ENCODE peak calls at places on chromosomes 11 and 22, in nine cellular contexts. M is GM13976; Y is activated CD4-positive, alpha-beta T cell treated with anti-CD3 and anti-CD28 coated beads, Interleukin-2, amount 10 ng/mL, durations not matched to agents 7 days and 5 days; H is IMR-90; P is fibroblast of the conjunctiva; O is neural crest cell; D is stimulated activated CD4-positive, alpha-beta T cell treated with anti-CD3 and anti-CD28 coated beads, Interleukin-15, amount 100 ng/mL, for 1 hour; F is NCI-H2081; S is activated naive CD4-positive, alpha-beta T cell. Q is an unnamed sample.
A peak's percentile ranks its signal among the peaks of the same experiment; 100 is the strongest.

GRCh38 chr22:50010676-50011446 is 1.7 kb downstream of the IL17REL start:
- DNase-seq in F (no peak), H (no peak), D (peak; percentile 29), M (peak; percentile 89), P (no peak), Y (no peak), S (no peak), O (no peak), Q (peak; percentile 6)

GRCh38 chr22:31958625-31959239 is 14.4 kb downstream of the YWHAH start:
- DNase-seq in Y (no peak), O (no peak), S (no peak), D (no peak), F (no peak), P (no peak), M (no peak), H (no peak), Q (no peak)

GRCh38 chr22:25623310-25623734 is 58.8 kb downstream of the GRK3 start:
- DNase-seq in S (no peak), F (no peak), P (no peak), M (peak; percentile 49), Y (no peak), D (no peak), H (no peak), O (no peak), Q (no peak)

GRCh38 chr11:78195917-78196545 is 7.3 kb downstream of the USP35 start:
- DNase-seq in F (no peak), S (no peak), O (no peak), Y (no peak), M (no peak), P (no peak), D (no peak), H (no peak), Q (no peak)

GRCh38 chr11:77058900-77059299 is 7.9 kb upstream of the CAPN5 start:
- DNase-seq in Y (no peak), P (no peak), F (no peak), H (no peak), S (no peak), O (no peak), M (no peak), D (no peak), Q (no peak)

GRCh38 chr11:44943118-44943517 is 7.6 kb downstream of the TP53I11 start:
- DNase-seq in O (no peak), M (no peak), S (no peak), H (no peak), F (peak; percentile 38), P (no peak), Y (no peak), D (no peak), Q (no peak)

GRCh38 chr11:78418584-78419211 is 1.1 kb upstream of the GAB2 start:
- DNase-seq in S (no peak), D (no peak), O (no peak), F (no peak), M (no peak), P (no peak), Y (no peak), H (peak; percentile 27), Q (no peak)

GRCh38 chr22:17792289-17792688 is 18.0 kb upstream of the BID start:
- DNase-seq in S (no peak), P (no peak), D (no peak), M (peak; percentile 64), O (no peak), H (no peak), Y (no peak), F (no peak), Q (no peak)

GRCh38 chr11:83044958-83045712 is 26.6 kb downstream of the RAB30 start:
- DNase-seq in F (no peak), Y (no peak), M (peak; percentile 41), P (no peak), H (peak; percentile 92), O (no peak), S (no peak), D (no peak), Q (no peak)

GRCh38 chr11:72553748-72554147 is 119.4 kb upstream of the CLPB start:
- DNase-seq in M (no peak), H (no peak), O (no peak), F (no peak), Y (peak; percentile 46), P (no peak), D (no peak), S (no peak), Q (no peak)

GRCh38 chr22:46845281-46846153 is 83.1 kb downstream of the TBC1D22A start:
- DNase-seq in F (no peak), H (peak; percentile 63), P (peak; percentile 52), O (no peak), D (no peak), S (no peak), Y (no peak), M (no peak), Q (no peak)

GRCh38 chr22:47090591-47091240 is 328.3 kb downstream of the TBC1D22A start:
- DNase-seq in H (peak; percentile 60), D (no peak), M (no peak), S (no peak), O (no peak), Y (no peak), P (peak; percentile 17), F (no peak), Q (no peak)

GRCh38 chr22:50621491-50621880 is 6.5 kb downstream of the ARSA start:
- DNase-seq in S (peak; percentile 41), M (peak; percentile 63), Y (peak; percentile 78), P (no peak), D (no peak), O (no peak), H (no peak), F (no peak), Q (no peak)

GRCh38 chr22:32795214-32795596 is 6.3 kb upstream of the TIMP3 start:
- DNase-seq in H (no peak), O (no peak), S (no peak), D (no peak), M (no peak), Y (no peak), F (no peak), P (no peak), Q (no peak)

GRCh38 chr11:46505741-46506485 is 87.9 kb downstream of the AMBRA1 start:
- DNase-seq in Y (no peak), F (no peak), O (no peak), M (no peak), P (no peak), S (no peak), D (no peak), H (peak; percentile 18), Q (no peak)

GRCh38 chr22:31044262-31044861 is 36.8 kb upstream of the SMTN start:
- DNase-seq in M (no peak), O (no peak), S (no peak), D (no peak), P (no peak), Y (no peak), F (no peak), H (peak; percentile 74), Q (no peak)

GRCh38 chr11:3218483-3219280 is at the start of gene MRGPRG:
- DNase-seq in M (no peak), D (no peak), S (no peak), P (no peak), O (no peak), H (no peak), F (no peak), Y (no peak), Q (no peak)

GRCh38 chr22:41447435-41448188 is 1.0 kb upstream of the TOB2 start:
- DNase-seq in S (peak; percentile 27), D (peak; percentile 33), F (peak; percentile 45), H (peak; percentile 50), Y (peak; percentile 61), O (peak; percentile 66), P (peak; percentile 22), M (peak; percentile 59), Q (no peak)

GRCh38 chr11:29343465-29344333 is 673.1 kb downstream of the KCNA4 start:
- DNase-seq in Y (peak; percentile 29), F (peak; percentile 69), O (peak; percentile 79), H (peak; percentile 34), M (peak; percentile 10), P (peak; percentile 26), D (no peak), S (no peak), Q (no peak)

GRCh38 chr11:15911377-15912044 is 444.8 kb downstream of the SOX6 start:
- DNase-seq in M (no peak), P (no peak), H (peak; percentile 74), Y (no peak), F (no peak), D (no peak), S (no peak), O (no peak), Q (no peak)

GRCh38 chr11:122192634-122193245 is 76.7 kb upstream of the BLID start:
- DNase-seq in Y (no peak), S (no peak), D (no peak), F (no peak), P (no peak), H (peak; percentile 62), M (no peak), O (no peak), Q (no peak)

GRCh38 chr22:46259374-46259773 is 3.8 kb downstream of the PKDREJ start:
- DNase-seq in F (no peak), Y (no peak), O (no peak), H (no peak), P (no peak), M (no peak), D (no peak), S (no peak), Q (no peak)

GRCh38 chr11:126658306-126659056 is 303.0 kb downstream of the ST3GAL4 start:
- DNase-seq in F (no peak), P (no peak), M (no peak), H (no peak), S (no peak), D (no peak), Y (no peak), O (no peak), Q (no peak)

GRCh38 chr11:118820412-118821357 is 29.7 kb upstream of the DDX6 start:
- DNase-seq in D (no peak), O (no peak), H (no peak), Y (no peak), F (no peak), S (no peak), P (no peak), M (peak; percentile 83), Q (no peak)

GRCh38 chr11:102473543-102473942 is 21.0 kb upstream of the TMEM123 start:
- DNase-seq in F (no peak), O (no peak), D (no peak), S (no peak), H (no peak), Y (no peak), P (no peak), M (no peak), Q (no peak)

GRCh38 chr11:30342736-30343166 is 19.8 kb downstream of the ARL14EP start:
- DNase-seq in Y (no peak), F (no peak), O (no peak), D (no peak), P (no peak), S (no peak), H (no peak), M (peak; percentile 62), Q (no peak)

GRCh38 chr11:10395196-10395897 is 59.7 kb upstream of the AMPD3 start:
- DNase-seq in P (no peak), O (no peak), M (no peak), F (no peak), S (no peak), Y (no peak), H (peak; percentile 25), D (no peak), Q (no peak)

GRCh38 chr11:64119748-64120147 is 46.2 kb downstream of the MACROD1 start:
- DNase-seq in P (no peak), F (no peak), S (no peak), M (no peak), H (no peak), O (no peak), D (no peak), Y (no peak), Q (no peak)

GRCh38 chr11:6455070-6455469 is 14.3 kb upstream of the HPX start:
- DNase-seq in Y (no peak), S (no peak), F (no peak), D (no peak), M (no peak), O (no peak), P (no peak), H (no peak), Q (no peak)

GRCh38 chr11:70233511-70233919 is 30.4 kb downstream of the FADD start:
- DNase-seq in F (no peak), O (no peak), M (no peak), P (no peak), D (no peak), Y (no peak), H (peak; percentile 91), S (no peak), Q (no peak)

GRCh38 chr11:129965248-129965647 is 37.4 kb downstream of the PRDM10 start:
- DNase-seq in P (no peak), Y (no peak), S (no peak), M (no peak), H (no peak), D (no peak), O (no peak), F (no peak), Q (no peak)

Q was measured in D721Med.